ENCODE peak calls at places on chromosomes 3 and 15, in four cellular contexts. E, A, F and C are unnamed samples.

GRCh38 chr15:69749797-69750196 is 297.2 kb downstream of the RPLP1 start:
- ATAC-seq in F (no peak), E (peak; percentile 56), A (peak; percentile 86), C (no peak)

GRCh38 chr3:190566043-190566933 is 52.4 kb downstream of the IL1RAP start:
- ATAC-seq in F (peak; percentile 93), A (peak; percentile 90), E (peak; percentile 89), C (peak; percentile 89)

GRCh38 chr15:42133892-42134502 is 22.4 kb downstream of the PLA2G4F start:
- ATAC-seq in A (peak; percentile 92), F (peak; percentile 76), E (peak; percentile 83), C (no peak)

GRCh38 chr3:136955813-136956212 is 2.0 kb upstream of the IL20RB start:
- ATAC-seq in F (no peak), A (peak; percentile 93), E (peak; percentile 81), C (no peak)

GRCh38 chr3:188253800-188254452 is 100.0 kb downstream of the LPP start:
- ATAC-seq in A (no peak), E (no peak), F (no peak), C (no peak)

GRCh38 chr3:128874481-128875180 is 4.8 kb upstream of the ACAD9 start:
- ATAC-seq in E (no peak), F (no peak), A (no peak), C (no peak)

GRCh38 chr3:25855281-25855680 is 65.4 kb downstream of the OXSM start:
- ATAC-seq in A (no peak), E (no peak), F (no peak), C (no peak)

GRCh38 chr3:143478124-143478693 is 358.6 kb downstream of the CHST2 start:
- ATAC-seq in E (no peak), F (no peak), A (no peak), C (no peak)

GRCh38 chr3:52503788-52504424 is 8.8 kb downstream of the STAB1 start:
- ATAC-seq in A (no peak), E (no peak), F (no peak), C (no peak)

GRCh38 chr3:73529280-73530029 is 95.3 kb downstream of the PDZRN3 start:
- ATAC-seq in A (no peak), E (no peak), F (no peak), C (no peak)

GRCh38 chr3:49161808-49162530 is 4.2 kb downstream of the CCDC71 start:
- ATAC-seq in E (no peak), F (no peak), A (no peak), C (no peak)

GRCh38 chr3:126294211-126294801 is 62.9 kb downstream of the KLF15 start:
- ATAC-seq in A (no peak), E (no peak), F (no peak), C (no peak)

GRCh38 chr15:88982304-88982945 is 69.2 kb upstream of the MFGE8 start:
- ATAC-seq in E (peak; percentile 71), A (no peak), F (peak; percentile 70), C (peak; percentile 87)

GRCh38 chr15:26352406-26352805 is 420.5 kb downstream of the GABRB3 start:
- ATAC-seq in A (no peak), F (no peak), E (no peak), C (no peak)

GRCh38 chr3:180176059-180176458 is 139.3 kb upstream of the PEX5L start:
- ATAC-seq in E (no peak), A (no peak), F (no peak), C (no peak)

GRCh38 chr3:49020335-49021212 is 1.3 kb upstream of the NDUFAF3 start:
- ATAC-seq in A (no peak), F (peak; percentile 1), E (no peak), C (no peak)

GRCh38 chr15:67048281-67049279 is 16.8 kb upstream of the SMAD3 start:
- ATAC-seq in E (peak; percentile 77), F (peak; percentile 89), A (peak; percentile 42), C (peak; percentile 84)

GRCh38 chr15:51883436-51883835 is 54.0 kb downstream of the TMOD3 start:
- ATAC-seq in E (no peak), F (no peak), A (no peak), C (no peak)

GRCh38 chr15:80288131-80288530 is 36.1 kb upstream of the CTXND1 start:
- ATAC-seq in A (no peak), F (no peak), E (no peak), C (no peak)

GRCh38 chr3:39099738-39100499 is 7.5 kb downstream of the GORASP1 start:
- ATAC-seq in F (no peak), E (no peak), A (no peak), C (no peak)

GRCh38 chr3:62375655-62376054 is 2.3 kb upstream of the FEZF2 start:
- ATAC-seq in E (no peak), F (no peak), A (no peak), C (no peak)

GRCh38 chr3:62376187-62376720 is 2.9 kb upstream of the FEZF2 start:
- ATAC-seq in F (no peak), A (no peak), E (no peak), C (no peak)

GRCh38 chr3:62378329-62378789 is 5.0 kb upstream of the FEZF2 start:
- ATAC-seq in A (no peak), F (no peak), E (no peak), C (no peak)

GRCh38 chr3:62376906-62377865 is 3.8 kb upstream of the FEZF2 start:
- ATAC-seq in E (no peak), A (no peak), F (no peak), C (no peak)

DNA sequence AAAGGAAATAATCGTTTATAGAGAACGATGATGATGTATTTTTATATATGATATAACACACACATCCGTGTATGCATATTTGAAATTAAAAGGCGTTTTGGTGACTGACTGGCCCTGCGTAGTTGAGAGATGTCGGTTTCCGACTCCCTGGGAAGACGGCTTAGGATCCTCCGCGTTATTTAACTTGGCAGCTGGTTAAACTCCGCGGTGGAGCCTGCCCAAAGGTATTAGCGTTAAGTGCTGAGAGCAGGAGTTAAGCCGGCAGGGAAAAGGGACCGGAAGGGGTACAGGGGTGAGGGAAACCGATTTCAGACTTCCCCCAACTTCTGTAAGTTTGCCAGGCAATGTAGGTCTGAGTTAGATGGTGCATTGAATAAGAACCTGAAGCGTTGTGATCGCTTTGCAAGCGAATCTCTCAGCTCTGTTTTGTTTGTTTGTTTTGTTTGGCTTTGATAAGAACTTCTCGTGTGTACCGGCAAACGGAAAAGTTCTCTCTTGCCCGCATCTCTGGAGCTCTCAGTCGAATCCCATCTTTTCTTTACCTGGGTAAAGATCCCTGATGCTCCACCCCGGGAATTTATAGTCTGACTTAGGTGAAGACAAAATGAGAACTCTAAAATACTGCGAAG is 6.0 kb upstream of the FEZF2 start:
- ATAC-seq in E (no peak), A (no peak), F (no peak), C (no peak)
- H3K27me3 ChIP-seq in E (peaks cover 22% of the 10 kb centered on the region), A (peaks cover 47% of the 10 kb centered on the region), F (peaks cover 31% of the 10 kb centered on the region), C (peaks cover 82% of the 10 kb centered on the region)

GRCh38 chr15:31480356-31481058 is 153.9 kb downstream of the KLF13 start:
- ATAC-seq in F (no peak), E (no peak), A (no peak), C (no peak)

GRCh38 chr15:31483053-31483923 is 156.7 kb downstream of the KLF13 start:
- ATAC-seq in A (no peak), E (no peak), F (no peak), C (peak; percentile 20)

GRCh38 chr15:31478781-31479221 is 152.2 kb downstream of the KLF13 start:
- ATAC-seq in F (peak; percentile 20), E (no peak), A (no peak), C (no peak)

GRCh38 chr15:31482122-31482922 is 155.7 kb downstream of the KLF13 start:
- ATAC-seq in F (no peak), E (no peak), A (no peak), C (no peak)

DNA sequence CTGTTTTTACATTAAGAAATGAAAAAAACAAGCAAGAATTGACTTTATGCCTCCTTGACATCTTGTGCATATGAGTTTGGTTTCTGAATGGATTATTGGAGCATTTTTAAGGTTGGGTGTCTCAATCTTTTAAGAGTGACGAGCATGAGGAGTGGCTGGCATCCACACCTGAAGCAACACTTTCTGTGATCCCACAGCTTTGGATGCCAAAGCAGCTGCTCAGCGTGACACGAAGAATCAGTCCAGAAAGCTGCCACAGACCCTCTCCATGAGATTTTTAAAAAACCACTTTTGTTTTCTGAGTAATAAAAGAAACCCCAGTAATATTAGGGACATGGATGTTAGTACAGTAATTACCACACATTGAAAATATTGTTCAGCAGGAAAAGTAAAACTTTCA is 154.5 kb downstream of the KLF13 start:
- ATAC-seq in E (no peak), F (no peak), A (no peak), C (no peak)
- TF ChIP-seq POLR2AphosphoS5 in E (no peak), F (no peak), A (no peak), C (no peak)

DNA sequence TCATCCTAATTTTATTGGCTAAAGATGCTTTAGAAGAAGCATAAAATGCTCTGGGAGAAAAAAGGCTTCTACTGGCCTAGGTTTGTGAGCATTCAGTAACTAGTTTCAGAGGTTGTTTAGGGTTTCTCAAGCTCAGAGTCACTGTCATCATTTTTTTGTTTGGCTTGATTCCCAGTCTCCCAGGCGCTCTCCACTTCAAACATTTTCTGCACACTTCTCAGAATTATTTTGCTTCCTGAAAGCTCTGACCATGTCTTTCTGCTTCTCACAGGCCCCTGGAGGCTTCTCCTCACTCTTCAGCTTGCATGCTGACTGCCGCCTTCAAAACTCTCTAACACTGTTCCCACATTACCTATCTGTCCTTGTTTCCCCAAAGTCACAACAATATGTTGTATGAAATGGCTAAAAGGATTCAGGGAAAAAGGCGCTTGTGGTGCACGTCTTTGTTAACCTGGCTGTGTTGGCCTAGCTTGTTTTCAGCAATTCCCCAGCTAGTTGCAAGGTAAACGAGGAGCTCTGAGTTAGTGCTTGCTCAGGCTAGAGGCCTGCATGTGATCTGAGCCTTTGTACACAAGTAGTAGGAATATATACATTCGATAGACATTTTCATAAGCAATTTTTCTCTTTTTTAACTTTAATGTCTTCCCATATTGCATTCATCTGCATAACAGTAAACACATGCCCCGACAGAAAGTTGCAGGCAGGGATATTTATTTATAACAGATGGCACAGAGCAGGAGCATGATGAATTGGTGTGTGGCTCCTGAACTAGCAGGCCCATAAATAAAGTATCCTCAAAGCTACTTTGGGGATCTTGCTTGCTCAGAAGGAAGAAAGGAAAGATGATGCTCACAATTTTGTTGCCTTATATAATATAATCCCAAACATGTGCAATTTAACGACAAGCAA is 129.2 kb upstream of the DPH6 start:
- ATAC-seq in A (no peak), E (no peak), F (no peak), C (peak; percentile 40)
- H3K4me1 ChIP-seq in A (no peaks in the 10 kb centered on the region), E (no peaks in the 10 kb centered on the region), F (peaks cover 33% of the 10 kb centered on the region), C (peaks cover 86% of the 10 kb centered on the region)

DNA sequence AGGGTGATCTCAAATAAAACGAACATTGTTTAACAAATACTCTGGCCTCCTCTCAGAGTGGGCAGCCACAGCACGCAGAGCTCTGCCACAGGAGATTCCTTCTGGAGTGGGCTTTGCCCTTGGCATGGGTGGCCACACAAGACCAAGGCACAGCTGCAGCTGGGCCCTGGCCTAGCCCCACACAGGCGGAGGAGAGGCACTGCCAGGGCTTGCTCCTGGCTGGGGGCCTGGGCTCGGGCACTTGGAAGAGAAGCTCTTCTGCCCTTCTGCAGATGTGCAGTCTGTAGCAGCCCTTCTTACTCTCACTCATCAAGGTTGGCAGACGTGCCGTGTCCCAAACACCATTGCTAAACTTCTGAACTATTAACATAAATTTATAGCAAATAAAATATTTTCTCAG is 67.2 kb downstream of the CRTC3 start:
- ATAC-seq in E (no peak), A (no peak), F (no peak), C (no peak)
- H3K27me3 ChIP-seq in E (no peaks in the 10 kb centered on the region), A (no peaks in the 10 kb centered on the region), F (no peaks in the 10 kb centered on the region), C (no peaks in the 10 kb centered on the region)

GRCh38 chr3:20069178-20069532 is 28.9 kb downstream of the KAT2B start:
- ATAC-seq in E (no peak), F (no peak), A (no peak), C (no peak)
- TF ChIP-seq POLR2AphosphoS5 in E (no peak), F (no peak), A (no peak), C (no peak)

GRCh38 chr3:15055019-15055557 is 10.0 kb downstream of the MRPS25 start:
- ATAC-seq in F (no peak), A (no peak), E (no peak), C (no peak)
- H3K4me1 ChIP-seq in F (peaks cover 5% of the 10 kb centered on the region), A (no peaks in the 10 kb centered on the region), E (no peaks in the 10 kb centered on the region), C (no peaks in the 10 kb centered on the region)